ENCODE peak calls at places on chromosomes 6 and 20, in ten cellular contexts. Y, W, F, M, N, K, V, T, B and G are unnamed samples.
A peak's percentile ranks its signal among the peaks of the same experiment; 100 is the strongest.

GRCh38 chr20:53751394-53752368 is 158.0 kb upstream of the ZNF217 start:
- DNase-seq in Y (no peak), W (no peak), F (no peak), M (no peak), N (no peak), K (no peak), V (no peak), T (no peak), B (no peak), G (no peak)

GRCh38 chr20:64142546-64142945 is 21.7 kb upstream of the MYT1 start:
- DNase-seq in Y (no peak), W (no peak), F (no peak), M (peak; percentile 13), N (peak; percentile 21), K (no peak), V (peak; percentile 1), T (peak; percentile 29), B (no peak), G (no peak)

GRCh38 chr6:168516941-168517741 is 76.2 kb downstream of the SMOC2 start:
- DNase-seq in Y (no peak), W (no peak), F (no peak), M (no peak), N (no peak), K (no peak), V (no peak), T (no peak), B (no peak), G (no peak)

GRCh38 chr20:63626424-63627128 is at the start of gene GMEB2:
- DNase-seq in Y (peak; percentile 84), W (peak; percentile 76), F (no peak), M (peak; percentile 84), N (peak; percentile 86), K (peak; percentile 74), V (peak; percentile 94), T (peak; percentile 80), B (peak; percentile 93), G (peak; percentile 76)

GRCh38 chr20:49768204-49769124 is 44.2 kb upstream of the SLC9A8 start:
- DNase-seq in Y (no peak), W (peak; percentile 81), F (peak; percentile 68), M (no peak), N (peak; percentile 70), K (no peak), V (no peak), T (peak; percentile 48), B (peak; percentile 66), G (no peak)

GRCh38 chr6:38282911-38283310 is 356.8 kb downstream of the BTBD9 start:
- DNase-seq in Y (no peak), W (no peak), F (no peak), M (no peak), N (no peak), K (no peak), V (no peak), T (no peak), B (no peak), G (no peak)

GRCh38 chr6:137223370-137224131 is 4.4 kb upstream of the IFNGR1 start:
- DNase-seq in Y (no peak), W (no peak), F (no peak), M (no peak), N (peak; percentile 74), K (no peak), V (no peak), T (no peak), B (no peak), G (no peak)

GRCh38 chr6:140968062-140968461 is 1164.7 kb upstream of the GJE1 start:
- DNase-seq in Y (no peak), W (no peak), F (no peak), M (no peak), N (no peak), K (no peak), V (no peak), T (no peak), B (no peak), G (no peak)

GRCh38 chr20:21067255-21067654 is 38.9 kb downstream of the LINC00237 start:
- DNase-seq in Y (no peak), W (no peak), F (no peak), M (no peak), N (no peak), K (no peak), V (no peak), T (no peak), B (no peak), G (no peak)

GRCh38 chr6:106885659-106886058 is 88.9 kb downstream of the CD24 start:
- DNase-seq in Y (no peak), W (no peak), F (no peak), M (no peak), N (no peak), K (no peak), V (no peak), T (peak; percentile 26), B (no peak), G (peak; percentile 47)

GRCh38 chr6:118565317-118565960 is 17.3 kb downstream of the PLN start:
- DNase-seq in Y (no peak), W (no peak), F (no peak), M (peak; percentile 66), N (no peak), K (no peak), V (peak; percentile 11), T (peak; percentile 45), B (no peak), G (peak; percentile 65)

GRCh38 chr6:84078335-84078734 is 44.8 kb downstream of the MRAP2 start:
- DNase-seq in Y (no peak), W (peak; percentile 64), F (no peak), M (peak; percentile 85), N (no peak), K (no peak), V (no peak), T (no peak), B (no peak), G (no peak)

GRCh38 chr20:34189572-34190163 is 51.6 kb upstream of the ASIP start:
- DNase-seq in Y (no peak), W (no peak), F (no peak), M (no peak), N (no peak), K (no peak), V (no peak), T (no peak), B (no peak), G (no peak)

GRCh38 chr6:128370072-128370471 is 150.3 kb downstream of the PTPRK start:
- DNase-seq in Y (no peak), W (no peak), F (peak; percentile 39), M (no peak), N (no peak), K (no peak), V (no peak), T (no peak), B (no peak), G (no peak)

GRCh38 chr6:30793521-30794194 is 49.3 kb upstream of the IER3 start:
- DNase-seq in Y (no peak), W (no peak), F (no peak), M (no peak), N (no peak), K (no peak), V (no peak), T (no peak), B (no peak), G (no peak)

GRCh38 chr6:140441256-140441655 is 1066.8 kb upstream of the CITED2 start:
- DNase-seq in Y (peak; percentile 10), W (peak; percentile 49), F (no peak), M (peak; percentile 29), N (peak; percentile 67), K (no peak), V (no peak), T (no peak), B (no peak), G (no peak)

GRCh38 chr6:1379810-1380198 is 9.6 kb upstream of the FOXF2 start:
- DNase-seq in Y (no peak), W (no peak), F (no peak), M (no peak), N (no peak), K (no peak), V (no peak), T (no peak), B (no peak), G (no peak)

GRCh38 chr6:152146385-152146784 is 338.9 kb downstream of the ESR1 start:
- DNase-seq in Y (no peak), W (no peak), F (peak; percentile 50), M (no peak), N (no peak), K (no peak), V (no peak), T (no peak), B (no peak), G (no peak)

GRCh38 chr20:47137231-47137865 is 219.2 kb downstream of the ZMYND8 start:
- DNase-seq in Y (no peak), W (no peak), F (no peak), M (no peak), N (no peak), K (no peak), V (no peak), T (no peak), B (no peak), G (no peak)

GRCh38 chr6:133983099-133983939 is 30.3 kb downstream of the TBPL1 start:
- DNase-seq in Y (no peak), W (no peak), F (no peak), M (no peak), N (no peak), K (no peak), V (peak; percentile 12), T (no peak), B (no peak), G (no peak)

GRCh38 chr6:25088513-25088912 is 152.8 kb upstream of the RIPOR2 start:
- DNase-seq in Y (no peak), W (no peak), F (no peak), M (no peak), N (no peak), K (no peak), V (no peak), T (no peak), B (no peak), G (no peak)

GRCh38 chr6:135644394-135644793 is 146.9 kb upstream of the AHI1 start:
- DNase-seq in Y (no peak), W (no peak), F (no peak), M (no peak), N (no peak), K (no peak), V (no peak), T (no peak), B (no peak), G (no peak)

GRCh38 chr6:156842598-156843250 is 65.5 kb downstream of the ARID1B start:
- DNase-seq in Y (no peak), W (no peak), F (no peak), M (no peak), N (no peak), K (no peak), V (no peak), T (no peak), B (no peak), G (no peak)

GRCh38 chr6:144415835-144416237 is 130.7 kb downstream of the UTRN start:
- DNase-seq in Y (no peak), W (no peak), F (peak; percentile 21), M (no peak), N (no peak), K (no peak), V (no peak), T (no peak), B (no peak), G (no peak)

GRCh38 chr6:167825059-167825758 is 1.5 kb upstream of the AFDN start:
- DNase-seq in Y (no peak), W (no peak), F (no peak), M (no peak), N (no peak), K (no peak), V (no peak), T (no peak), B (peak; percentile 72), G (no peak)

GRCh38 chr6:8857160-8857559 is 421.8 kb upstream of the SLC35B3 start:
- DNase-seq in Y (no peak), W (no peak), F (no peak), M (no peak), N (no peak), K (no peak), V (no peak), T (no peak), B (no peak), G (no peak)

GRCh38 chr6:83824388-83824801 is 28.8 kb upstream of the RIPPLY2 start:
- DNase-seq in Y (no peak), W (no peak), F (no peak), M (no peak), N (no peak), K (no peak), V (no peak), T (peak; percentile 2), B (no peak), G (no peak)

GRCh38 chr6:33075568-33076405 is at the start of gene HLA-DPB1:
- DNase-seq in Y (no peak), W (no peak), F (peak; percentile 14), M (no peak), N (no peak), K (no peak), V (no peak), T (no peak), B (peak; percentile 39), G (no peak)